ENCODE peak calls at places on chromosomes 6 and 20, in six cellular contexts. A, C, N, K, S and R are unnamed samples.

GRCh38 chr20:62048821-62049291 is 16.8 kb downstream of the TAF4 start:
- DNase-seq in A (no peak), C (no peak), N (peak; percentile 30), K (no peak), S (no peak), R (no peak)

GRCh38 chr20:51334609-51335008 is 207.9 kb downstream of the NFATC2 start:
- DNase-seq in A (no peak), C (no peak), N (no peak), K (no peak), S (no peak), R (no peak)

GRCh38 chr20:642398-643174 is 10.4 kb downstream of the SRXN1 start:
- DNase-seq in A (no peak), C (peak; percentile 77), N (peak; percentile 67), K (no peak), S (no peak), R (no peak)

GRCh38 chr6:150248300-150248699 is 105.5 kb downstream of the PPP1R14C start:
- DNase-seq in A (no peak), C (no peak), N (no peak), K (no peak), S (no peak), R (no peak)

GRCh38 chr6:109523478-109523877 is 40.5 kb upstream of the ZBTB24 start:
- DNase-seq in A (no peak), C (no peak), N (no peak), K (no peak), S (no peak), R (no peak)

GRCh38 chr6:41555326-41556300 is 9.4 kb downstream of the FOXP4 start:
- DNase-seq in A (no peak), C (no peak), N (no peak), K (no peak), S (no peak), R (no peak)

GRCh38 chr20:23146857-23147256 is 60.7 kb upstream of the CD93 start:
- DNase-seq in A (no peak), C (no peak), N (no peak), K (no peak), S (no peak), R (no peak)

GRCh38 chr6:12009180-12009748 is 2.8 kb upstream of the HIVEP1 start:
- DNase-seq in A (no peak), C (no peak), N (no peak), K (peak; percentile 24), S (no peak), R (no peak)

GRCh38 chr20:45890997-45891983 is at the start of the genes CTSA and NEURL2:
- DNase-seq in A (peak; percentile 99), C (peak; percentile 96), N (peak; percentile 97), K (peak; percentile 88), S (peak; percentile 100), R (peak; percentile 96)
- TF ChIP-seq POLR2A in A (no peak), C (no peak), N (peak; percentile 73), K (peak; percentile 74), S (no peak), R (peak; percentile 68)

GRCh38 chr6:43771210-43771857 is 1.3 kb downstream of the VEGFA start:
- DNase-seq in A (no peak), C (peak; percentile 87), N (peak; percentile 78), K (peak; percentile 67), S (peak; percentile 58), R (peak; percentile 83)
- TF ChIP-seq POLR2A in A (no peak), C (no peak), N (peak; percentile 22), K (no peak), S (no peak), R (no peak)

GRCh38 chr6:111980979-111981378 is 72.9 kb upstream of the CCN6 start:
- DNase-seq in A (no peak), C (peak; percentile 67), N (no peak), K (no peak), S (no peak), R (no peak)

GRCh38 chr6:111983197-111983596 is 70.7 kb upstream of the CCN6 start:
- DNase-seq in A (no peak), C (no peak), N (no peak), K (no peak), S (no peak), R (no peak)

GRCh38 chr6:111981441-111981840 is 72.5 kb upstream of the CCN6 start:
- DNase-seq in A (no peak), C (no peak), N (no peak), K (no peak), S (no peak), R (no peak)

GRCh38 chr6:111984081-111984480 is 69.8 kb upstream of the CCN6 start:
- DNase-seq in A (no peak), C (no peak), N (no peak), K (no peak), S (no peak), R (no peak)

DNA sequence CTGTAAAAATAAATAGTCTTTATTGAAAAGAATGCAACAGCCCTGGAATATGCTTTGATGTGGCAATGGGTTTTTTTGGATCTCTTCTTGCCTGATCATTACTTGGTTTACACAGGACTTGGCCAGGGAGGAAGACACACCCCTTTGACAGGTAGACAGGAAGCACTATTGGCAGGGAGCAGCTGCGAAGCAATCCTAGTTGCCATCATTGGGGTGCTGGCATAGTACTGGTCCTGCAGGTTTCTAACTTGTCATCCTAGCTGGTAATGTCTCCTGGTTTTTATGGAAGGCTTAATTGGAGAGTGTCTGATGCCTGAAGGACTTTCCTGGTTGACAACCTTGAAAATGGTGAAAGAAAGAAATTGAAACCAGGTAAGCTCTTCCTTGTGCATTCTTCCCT is 71.2 kb upstream of the CCN6 start:
- DNase-seq in A (no peak), C (no peak), N (no peak), K (no peak), S (no peak), R (no peak)
- TF ChIP-seq POLR2A in A (no peak), C (no peak), N (no peak), K (no peak), S (no peak), R (no peak)

GRCh38 chr6:84773431-84774173 is 9.2 kb upstream of the TBX18 start:
- DNase-seq in A (peak; percentile 21), C (peak; percentile 73), N (no peak), K (peak; percentile 70), S (no peak), R (no peak)
- TF ChIP-seq POLR2A in A (peak; percentile 45), C (no peak), N (no peak), K (peak; percentile 3), S (no peak), R (no peak)